ENCODE peak calls at places on chromosomes 12 and 14, in four cellular contexts. O is psoas muscle, D is heart right ventricle, E is cardiac muscle cell. Z is an unnamed sample.
A peak's percentile ranks its signal among the peaks of the same experiment; 100 is the strongest.

GRCh38 chr12:1605129-1606020 is 11.0 kb upstream of the FBXL14 start:
- DNase-seq in O (peak; percentile 57), D (peak; percentile 53), E (peak; percentile 88), Z (peak; percentile 89)

GRCh38 chr12:49098035-49098451 is 3.4 kb upstream of the DHH start:
- DNase-seq in O (no peak), D (no peak), E (peak; percentile 69), Z (peak; percentile 71)

GRCh38 chr14:96754162-96754844 is 42.9 kb upstream of the VRK1 start:
- DNase-seq in O (no peak), D (no peak), E (no peak), Z (no peak)

GRCh38 chr12:50647031-50647430 is 116.9 kb upstream of the ATF1 start:
- DNase-seq in O (no peak), D (no peak), E (no peak), Z (no peak)

GRCh38 chr12:57524814-57525614 is 2.4 kb downstream of the MBD6 start:
- DNase-seq in O (no peak), D (no peak), E (no peak), Z (no peak)

GRCh38 chr14:36057452-36058142 is 118.9 kb downstream of the PTCSC3 start:
- DNase-seq in O (no peak), D (no peak), E (no peak), Z (no peak)

GRCh38 chr14:50531595-50532501 is 521 bp downstream of the MAP4K5 start:
- DNase-seq in O (peak; percentile 49), D (peak; percentile 54), E (peak; percentile 77), Z (peak; percentile 47)

GRCh38 chr12:71955946-71956345 is 17.3 kb downstream of the TPH2 start:
- DNase-seq in O (no peak), D (no peak), E (no peak), Z (no peak)

GRCh38 chr14:75275598-75275997 is 3.0 kb upstream of the FOS start:
- DNase-seq in O (no peak), D (no peak), E (no peak), Z (no peak)

GRCh38 chr14:76937181-76938091 is 91.1 kb downstream of the IRF2BPL start:
- DNase-seq in O (peak; percentile 57), D (peak; percentile 56), E (peak; percentile 88), Z (no peak)

GRCh38 chr12:124694846-124695497 is 127.6 kb upstream of the NCOR2 start:
- DNase-seq in O (peak; percentile 46), D (peak; percentile 62), E (no peak), Z (no peak)

GRCh38 chr12:98439471-98440164 is 75.8 kb upstream of the TMPO start:
- DNase-seq in O (no peak), D (no peak), E (no peak), Z (no peak)

GRCh38 chr14:42174357-42174756 is 567.7 kb downstream of the LRFN5 start:
- DNase-seq in O (no peak), D (no peak), E (no peak), Z (no peak)

GRCh38 chr14:74652541-74652940 is 40.5 kb upstream of the LTBP2 start:
- DNase-seq in O (no peak), D (no peak), E (no peak), Z (no peak)

GRCh38 chr14:93984987-93985410 is 8.6 kb upstream of the ASB2 start:
- DNase-seq in O (peak; percentile 72), D (no peak), E (peak; percentile 79), Z (peak; percentile 67)

GRCh38 chr12:65946821-65947220 is 122.5 kb downstream of the HMGA2 start:
- DNase-seq in O (no peak), D (no peak), E (no peak), Z (no peak)

GRCh38 chr12:56160894-56161667 is 2.9 kb downstream of the MYL6 start:
- DNase-seq in O (no peak), D (no peak), E (no peak), Z (no peak)

GRCh38 chr12:56159482-56160105 is 1.4 kb downstream of the MYL6 start:
- DNase-seq in O (no peak), D (no peak), E (no peak), Z (no peak)

GRCh38 chr12:56161677-56162351 is 3.7 kb downstream of the MYL6 start:
- DNase-seq in O (no peak), D (no peak), E (peak; percentile 41), Z (no peak)

GRCh38 chr12:56158926-56159461 is 835 bp downstream of the MYL6 start:
- DNase-seq in O (peak; percentile 78), D (peak; percentile 71), E (peak; percentile 90), Z (peak; percentile 83)

GRCh38 chr12:56160160-56160763 is 2.1 kb downstream of the MYL6 start:
- DNase-seq in O (no peak), D (no peak), E (no peak), Z (no peak)
- H3K4me1 ChIP-seq in O (peaks cover 27% of the 10 kb centered on the region), D (peaks cover 50% of the 10 kb centered on the region), E (peaks cover 28% of the 10 kb centered on the region), Z (peaks cover 14% of the 10 kb centered on the region)

GRCh38 chr12:8145754-8146415 is 10.9 kb upstream of the ZNF705A start:
- DNase-seq in O (peak; percentile 40), D (peak; percentile 52), E (no peak), Z (no peak)

DNA sequence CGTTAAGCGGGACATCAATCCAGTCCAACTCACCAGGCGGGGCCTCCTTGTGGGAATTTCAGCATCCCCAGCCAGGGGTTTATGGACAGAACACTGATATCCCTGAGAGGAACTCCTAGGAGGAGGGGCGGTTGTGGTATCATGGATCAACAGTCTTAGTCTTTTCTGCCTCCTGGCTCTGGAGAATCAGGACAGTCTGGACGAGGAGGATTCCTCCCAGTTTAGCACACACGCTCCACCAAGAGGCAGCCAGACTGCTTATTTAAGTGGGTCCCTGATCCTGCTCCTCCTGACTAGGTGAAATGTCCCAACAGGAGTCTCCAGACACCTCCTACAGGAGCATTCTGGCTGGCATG is 10.4 kb upstream of the ZNF705A start:
- DNase-seq in O (no peak), D (no peak), E (no peak), Z (no peak)
- H3K4me3 ChIP-seq in O (peak overlapping the region; percentile 39), D (no peak overlapping the region), E (no peak overlapping the region), Z (no peak overlapping the region)

DNA sequence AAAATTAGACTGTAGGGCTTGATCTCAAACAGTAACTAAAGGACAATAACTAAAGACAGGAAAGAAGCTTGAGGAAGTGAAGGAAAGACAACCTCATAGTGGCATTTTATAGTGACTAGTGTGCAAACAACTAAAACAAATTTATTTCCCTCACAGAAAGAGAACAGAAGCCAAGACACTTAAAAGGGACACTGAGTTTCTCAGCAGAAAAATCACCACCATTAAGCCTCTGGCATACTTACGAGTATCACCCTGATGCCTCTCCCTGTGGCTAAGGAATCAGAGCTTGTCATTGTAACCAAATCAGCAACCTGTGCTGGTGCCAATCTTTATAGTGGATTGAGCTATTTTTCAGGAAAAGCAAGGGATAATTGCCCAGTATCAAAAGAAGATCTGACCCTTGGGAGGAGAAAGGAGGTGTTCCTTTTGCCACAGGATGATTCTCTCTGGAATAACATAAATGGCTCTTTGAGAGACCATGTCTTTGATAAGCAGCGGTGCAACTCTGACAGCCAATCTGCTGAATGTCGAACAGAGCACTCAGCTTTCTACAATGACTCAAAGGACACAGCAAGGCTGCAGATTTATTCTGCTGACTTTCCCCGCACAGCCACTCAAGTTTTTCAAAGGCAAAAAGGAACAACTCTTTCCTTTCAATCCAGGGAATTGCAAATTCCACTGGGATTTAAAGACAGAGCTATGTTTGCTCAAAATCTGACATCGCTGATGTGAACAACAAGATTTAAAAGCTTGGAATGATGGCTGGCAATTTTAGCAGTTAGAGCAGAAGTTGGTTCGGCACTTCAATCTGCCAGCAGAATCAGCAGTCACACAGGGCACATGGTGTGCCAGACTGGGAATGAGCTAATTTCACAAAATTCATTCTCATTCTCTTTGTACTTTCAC is 34.6 kb downstream of the ATF7 start:
- DNase-seq in O (no peak), D (no peak), E (peak; percentile 61), Z (no peak)
- H3K4me1 ChIP-seq in O (peaks cover 33% of the 10 kb centered on the region), D (peaks cover 63% of the 10 kb centered on the region), E (peaks cover 26% of the 10 kb centered on the region), Z (peaks cover 10% of the 10 kb centered on the region)

DNA sequence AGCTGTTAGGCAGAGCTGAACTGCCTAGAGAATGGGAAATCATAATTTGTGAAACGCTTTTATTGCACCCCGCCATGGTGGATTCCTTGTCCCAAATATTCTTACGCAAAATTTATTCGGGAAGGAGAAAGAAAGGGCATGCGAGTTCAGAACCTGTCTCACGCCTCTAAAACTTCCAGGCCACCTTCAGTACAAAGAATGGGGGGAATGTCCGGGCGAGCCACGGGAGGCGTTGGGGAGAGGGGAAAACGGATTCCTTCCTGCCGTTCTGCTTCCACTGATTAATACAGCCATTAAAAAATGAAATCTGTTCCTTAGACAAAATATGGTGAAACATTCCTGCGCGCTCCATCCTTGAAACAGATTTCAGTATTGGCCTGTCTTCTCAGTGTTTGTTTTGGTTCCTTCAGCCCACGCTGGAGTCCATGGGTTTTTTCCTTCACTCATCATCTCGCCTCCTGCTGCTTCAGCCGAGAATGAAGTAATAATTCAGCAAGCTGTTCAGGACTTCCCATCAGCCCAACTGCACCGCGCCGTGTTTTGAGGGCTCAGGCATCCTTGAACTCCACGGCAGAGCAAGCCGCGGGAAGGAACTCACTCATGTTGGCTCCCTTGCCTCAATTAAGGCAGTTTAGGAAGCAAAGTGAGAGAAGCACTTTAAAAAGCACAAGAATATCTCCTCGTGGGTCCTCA is 47.7 kb upstream of the CDKN3 start:
- DNase-seq in O (peak; percentile 34), D (peak; percentile 26), E (no peak), Z (no peak)
- H3K4me3 ChIP-seq in O (peak overlapping the region; percentile 36), D (peak overlapping the region; percentile 16), E (no peak overlapping the region), Z (no peak overlapping the region)

GRCh38 chr14:54672181-54672580 is 105.3 kb downstream of the SAMD4A start:
- DNase-seq in O (no peak), D (no peak), E (no peak), Z (no peak)

GRCh38 chr14:54671537-54671936 is 104.6 kb downstream of the SAMD4A start:
- DNase-seq in O (no peak), D (no peak), E (no peak), Z (no peak)

GRCh38 chr14:54674342-54674741 is 107.4 kb downstream of the SAMD4A start:
- DNase-seq in O (no peak), D (no peak), E (no peak), Z (no peak)

GRCh38 chr14:54673193-54674121 is 106.5 kb downstream of the SAMD4A start:
- DNase-seq in O (no peak), D (no peak), E (peak; percentile 46), Z (no peak)

DNA sequence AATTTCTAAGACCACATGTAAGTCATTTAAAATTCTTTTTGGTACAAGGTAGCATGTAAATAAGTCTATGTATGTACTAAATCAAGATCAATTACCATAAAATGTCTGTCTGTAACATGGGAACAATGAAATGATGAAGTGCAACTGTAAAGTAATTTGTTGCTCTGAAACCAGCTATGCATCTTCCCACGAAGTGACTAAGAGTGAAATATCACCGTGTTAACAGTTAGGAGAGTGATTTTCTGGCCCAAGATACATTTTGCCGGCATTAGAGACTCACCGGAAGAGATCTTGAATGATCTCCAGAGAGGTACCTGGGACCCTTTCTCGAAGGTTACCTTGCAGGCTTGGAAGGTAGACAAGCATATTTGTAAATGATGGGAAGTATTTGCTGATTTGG is 105.8 kb downstream of the SAMD4A start:
- DNase-seq in O (no peak), D (no peak), E (no peak), Z (no peak)
- H3K4me1 ChIP-seq in O (peaks cover 80% of the 10 kb centered on the region), D (peaks cover 71% of the 10 kb centered on the region), E (peaks cover 91% of the 10 kb centered on the region), Z (peaks cover 6% of the 10 kb centered on the region)